ENCODE peak calls at places on chromosomes 11 and 22, in eight cellular contexts. U, K, D, T, G, Z, J and V are unnamed samples.

GRCh38 chr11:120181446-120181992 is 29.3 kb upstream of the OAF start:
- DNase-seq in T (no peak), Z (no peak), J (no peak), U (no peak), D (no peak), K (no peak), G (no peak), V (no peak)

GRCh38 chr11:5275369-5276110 is 5.8 kb upstream of the HBE1 start:
- DNase-seq in G (no peak), D (no peak), K (no peak), Z (no peak), U (no peak), J (no peak), T (no peak), V (no peak)

GRCh38 chr11:96794152-96794551 is 404.3 kb downstream of the JRKL start:
- DNase-seq in K (no peak), D (no peak), J (no peak), T (no peak), U (no peak), Z (no peak), G (no peak), V (no peak)

GRCh38 chr11:132456735-132457328 is 1075.5 kb downstream of the OPCML start:
- DNase-seq in D (no peak), U (no peak), J (no peak), Z (no peak), G (no peak), K (no peak), T (no peak), V (no peak)

GRCh38 chr11:95592455-95592854 is 197.1 kb downstream of the FAM76B start:
- DNase-seq in J (no peak), U (no peak), Z (peak), T (no peak), D (no peak), G (no peak), K (peak), V (no peak)

GRCh38 chr11:57656936-57657289 is 649 bp upstream of the CLP1 start:
- DNase-seq in U (no peak), J (no peak), G (no peak), Z (no peak), D (no peak), T (no peak), K (no peak), V (no peak)

GRCh38 chr11:128711136-128711535 is 17.3 kb downstream of the FLI1 start:
- DNase-seq in G (no peak), Z (no peak), T (no peak), U (peak), K (peak), D (peak), J (no peak), V (no peak)

GRCh38 chr11:61041755-61042518 is 60.4 kb upstream of the CD5 start:
- DNase-seq in K (peak), G (peak), Z (no peak), T (no peak), J (peak), U (peak), D (no peak), V (peak)

GRCh38 chr11:78657441-78657840 is 82.8 kb upstream of the NARS2 start:
- DNase-seq in Z (no peak), T (no peak), D (no peak), U (no peak), K (no peak), G (no peak), J (no peak), V (no peak)

GRCh38 chr22:29128891-29129643 is 56.2 kb downstream of the KREMEN1 start:
- DNase-seq in U (no peak), K (peak), D (no peak), J (no peak), Z (no peak), G (peak), T (no peak), V (no peak)